ENCODE peak calls at places on chromosomes 5 and 9, in six cellular contexts. M is CD4-positive, alpha-beta T cell; P is AG20443; W is NCI-H1105; T is stimulated activated CD8-positive, alpha-beta memory T cell treated with anti-CD3 and anti-CD28 coated beads, Interleukin-7, amount 100 ng/mL, for 24 hours; B is lung microvascular endothelial cell. J is an unnamed sample.

GRCh38 chr5:589588-589987 is 22.6 kb upstream of the CEP72 start:
- DNase-seq in M (no peak), P (no peak), W (no peak), T (no peak), B (no peak), J (no peak)

GRCh38 chr9:129235931-129236331 is 57.9 kb upstream of the IER5L start:
- DNase-seq in M (peak), P (no peak), W (no peak), T (no peak), B (no peak), J (no peak)

GRCh38 chr5:127358274-127358673 is 67.7 kb downstream of the MEGF10 start:
- DNase-seq in M (no peak), P (peak), W (no peak), T (no peak), B (peak), J (no peak)

GRCh38 chr9:727767-728166 is 113.7 kb upstream of the DMRT1 start:
- DNase-seq in M (no peak), P (no peak), W (no peak), T (no peak), B (no peak), J (no peak)

GRCh38 chr9:38000332-38000731 is 68.7 kb downstream of the SHB start:
- DNase-seq in M (no peak), P (no peak), W (no peak), T (no peak), B (no peak), J (no peak)

GRCh38 chr9:92293452-92294296 is at the start of gene IARS1:
- DNase-seq in M (peak), P (peak), W (peak), T (peak), B (peak), J (peak)

GRCh38 chr5:84372066-84372700 is 12.5 kb downstream of the EDIL3 start:
- DNase-seq in M (no peak), P (peak), W (no peak), T (no peak), B (no peak), J (no peak)

GRCh38 chr5:169307648-169308047 is 6.7 kb upstream of the SLIT3 start:
- DNase-seq in M (no peak), P (peak), W (no peak), T (no peak), B (no peak), J (no peak)

GRCh38 chr5:3590253-3590966 is 5.2 kb upstream of the IRX1 start:
- DNase-seq in M (no peak), P (no peak), W (peak), T (no peak), B (no peak), J (no peak)

GRCh38 chr5:107469485-107469884 is 201.3 kb downstream of the EFNA5 start:
- DNase-seq in M (no peak), P (peak), W (no peak), T (no peak), B (peak), J (no peak)

GRCh38 chr5:56512314-56512996 is 279.3 kb upstream of the ANKRD55 start:
- DNase-seq in M (no peak), P (peak), W (no peak), T (no peak), B (peak), J (no peak)

GRCh38 chr9:81490605-81491331 is 198.6 kb downstream of the TLE1 start:
- DNase-seq in M (no peak), P (peak), W (no peak), T (no peak), B (peak), J (no peak)

GRCh38 chr9:114202396-114202795 is 47.1 kb downstream of the COL27A1 start:
- DNase-seq in M (no peak), P (no peak), W (no peak), T (no peak), B (no peak), J (no peak)

GRCh38 chr5:150853560-150853959 is 7.2 kb downstream of the IRGM start:
- DNase-seq in M (no peak), P (no peak), W (no peak), T (no peak), B (peak), J (no peak)

GRCh38 chr9:6226696-6227095 is 11.1 kb downstream of the IL33 start:
- DNase-seq in M (no peak), P (no peak), W (no peak), T (no peak), B (no peak), J (no peak)

GRCh38 chr5:143581148-143581547 is 177.7 kb upstream of the NR3C1 start:
- DNase-seq in M (no peak), P (no peak), W (no peak), T (no peak), B (no peak), J (no peak)

GRCh38 chr5:160423025-160423554 is 1.4 kb downstream of the PTTG1 start:
- DNase-seq in M (no peak), P (no peak), W (peak), T (no peak), B (no peak), J (no peak)

GRCh38 chr9:124268248-124268647 is 10.5 kb downstream of the NEK6 start:
- DNase-seq in M (no peak), P (no peak), W (no peak), T (no peak), B (no peak), J (no peak)

GRCh38 chr9:93009337-93010015 is 49.0 kb upstream of the SUSD3 start:
- DNase-seq in M (no peak), P (peak), W (no peak), T (no peak), B (no peak), J (no peak)

GRCh38 chr5:149166128-149166527 is 24.8 kb downstream of the ABLIM3 start:
- DNase-seq in M (no peak), P (peak), W (no peak), T (no peak), B (no peak), J (no peak)

GRCh38 chr5:73564644-73565165 is 734 bp downstream of the ANKRA2 start:
- DNase-seq in M (no peak), P (peak), W (no peak), T (no peak), B (peak), J (no peak)

GRCh38 chr5:1380011-1380817 is 35.3 kb upstream of the CLPTM1L start:
- DNase-seq in M (peak), P (peak), W (no peak), T (peak), B (peak), J (peak)

GRCh38 chr5:105931782-105932489 is 1738.8 kb downstream of the EFNA5 start:
- DNase-seq in M (no peak), P (peak), W (no peak), T (no peak), B (no peak), J (no peak)

GRCh38 chr5:132383261-132383660 is 13.8 kb downstream of the SLC22A5 start:
- DNase-seq in M (no peak), P (no peak), W (no peak), T (no peak), B (no peak), J (no peak)

GRCh38 chr5:153456993-153457392 is 33.5 kb upstream of the GRIA1 start:
- DNase-seq in M (no peak), P (no peak), W (no peak), T (no peak), B (no peak), J (no peak)

GRCh38 chr5:76345582-76345981 is 57.5 kb upstream of the IQGAP2 start:
- DNase-seq in M (no peak), P (no peak), W (no peak), T (no peak), B (no peak), J (no peak)

GRCh38 chr9:120643096-120643495 is 63.1 kb upstream of the CDK5RAP2 start:
- DNase-seq in M (no peak), P (no peak), W (no peak), T (no peak), B (no peak), J (no peak)

GRCh38 chr5:91283899-91284298 is 99.2 kb downstream of the ARRDC3 start:
- DNase-seq in M (no peak), P (peak), W (no peak), T (no peak), B (no peak), J (no peak)

GRCh38 chr9:105053209-105053652 is 125.3 kb upstream of the ABCA1 start:
- DNase-seq in M (no peak), P (peak), W (no peak), T (no peak), B (no peak), J (no peak)

GRCh38 chr5:55344392-55344992 is 36.7 kb downstream of the MTREX start:
- DNase-seq in M (peak), P (peak), W (no peak), T (peak), B (peak), J (peak)

GRCh38 chr9:16499866-16500265 is 370.6 kb downstream of the BNC2 start:
- DNase-seq in M (no peak), P (no peak), W (no peak), T (no peak), B (no peak), J (no peak)

GRCh38 chr5:134626369-134627014 is 6.1 kb downstream of the SAR1B start:
- DNase-seq in M (no peak), P (no peak), W (no peak), T (no peak), B (no peak), J (no peak)

GRCh38 chr5:24823625-24824024 is 178.8 kb upstream of the CDH10 start:
- DNase-seq in M (no peak), P (no peak), W (no peak), T (no peak), B (no peak), J (no peak)

GRCh38 chr9:130789747-130790672 is 45.0 kb upstream of the ABL1 start:
- DNase-seq in M (no peak), P (no peak), W (no peak), T (no peak), B (no peak), J (no peak)

GRCh38 chr5:136023935-136024645 is 4.7 kb upstream of the TGFBI start:
- DNase-seq in M (no peak), P (peak), W (no peak), T (no peak), B (no peak), J (no peak)

GRCh38 chr5:154653764-154654483 is 101.3 kb upstream of the LARP1 start:
- DNase-seq in M (no peak), P (no peak), W (no peak), T (no peak), B (peak), J (peak)

GRCh38 chr5:54457094-54457531 is 1.6 kb downstream of the HSPB3 start:
- DNase-seq in M (no peak), P (peak), W (no peak), T (no peak), B (no peak), J (no peak)

GRCh38 chr5:129631946-129632345 is 115.9 kb upstream of the MINAR2 start:
- DNase-seq in M (no peak), P (no peak), W (no peak), T (no peak), B (no peak), J (no peak)

J was measured in CMK.